ENCODE peak calls at places on chromosomes 13 and 19, in four cellular contexts. H is NCI-H1436, W is breast epithelium, N is fibroblast of pulmonary artery. P is an unnamed sample.

GRCh38 chr19:16598848-16599247 is 26.6 kb upstream of the SLC35E1 start:
- DNase-seq in H (no peak), W (no peak), N (no peak), P (no peak)

GRCh38 chr19:36837525-36837901 is 674 bp downstream of the ZNF790 start:
- DNase-seq in H (no peak), W (no peak), N (no peak), P (no peak)

GRCh38 chr13:31172001-31172400 is 10.3 kb upstream of the HSPH1 start:
- DNase-seq in H (no peak), W (no peak), N (peak), P (no peak)

GRCh38 chr13:107842562-107843180 is 372.7 kb downstream of the LIG4 start:
- DNase-seq in H (no peak), W (no peak), N (no peak), P (no peak)

GRCh38 chr13:51249254-51249653 is 27.1 kb downstream of the FAM124A start:
- DNase-seq in H (no peak), W (no peak), N (no peak), P (no peak)

GRCh38 chr19:18606281-18607221 is at the start of gene CRLF1:
- DNase-seq in H (no peak), W (no peak), N (no peak), P (no peak)

GRCh38 chr13:48233886-48234488 is 981 bp downstream of the ITM2B start:
- DNase-seq in H (no peak), W (no peak), N (peak), P (no peak)

GRCh38 chr19:2537544-2537943 is 61.6 kb downstream of the GADD45B start:
- DNase-seq in H (no peak), W (no peak), N (no peak), P (no peak)

GRCh38 chr13:74647991-74648390 is 513.8 kb upstream of the KLF12 start:
- DNase-seq in H (no peak), W (no peak), N (no peak), P (no peak)

GRCh38 chr13:24184265-24184841 is 23.8 kb downstream of the SPATA13 start:
- DNase-seq in H (no peak), W (no peak), N (no peak), P (no peak)

GRCh38 chr13:48551329-48551728 is 18.4 kb upstream of the RCBTB2 start:
- DNase-seq in H (no peak), W (no peak), N (no peak), P (no peak)

GRCh38 chr19:35090795-35091214 is 24.8 kb upstream of the FXYD3 start:
- DNase-seq in H (no peak), W (no peak), N (no peak), P (no peak)

GRCh38 chr13:40194204-40194806 is 472.1 kb downstream of the FOXO1 start:
- DNase-seq in H (no peak), W (no peak), N (peak), P (no peak)

GRCh38 chr19:35066121-35066520 is 24.6 kb downstream of the HPN start:
- DNase-seq in H (no peak), W (no peak), N (no peak), P (no peak)

GRCh38 chr13:29901714-29902631 is 51.6 kb upstream of the UBL3 start:
- DNase-seq in H (no peak), W (peak), N (peak), P (no peak)

GRCh38 chr13:77388944-77389616 is 62.2 kb upstream of the MYCBP2 start:
- DNase-seq in H (no peak), W (no peak), N (no peak), P (peak)

GRCh38 chr19:756232-756631 is 5.3 kb downstream of the MISP start:
- DNase-seq in H (no peak), W (no peak), N (peak), P (no peak)

GRCh38 chr13:112165712-112166111 is 98.8 kb downstream of the SOX1 start:
- DNase-seq in H (no peak), W (no peak), N (no peak), P (no peak)

GRCh38 chr19:33175886-33176669 is 18.1 kb upstream of the LRP3 start:
- DNase-seq in H (no peak), W (peak), N (peak), P (peak)

GRCh38 chr19:1243768-1244692 is 2.5 kb downstream of the ATP5F1D start:
- DNase-seq in H (peak), W (peak), N (peak), P (peak)

GRCh38 chr13:44050450-44051063 is 170.9 kb downstream of the LACC1 start:
- DNase-seq in H (peak), W (no peak), N (peak), P (no peak)

GRCh38 chr19:4069331-4069959 is 2.7 kb upstream of the ZBTB7A start:
- DNase-seq in H (no peak), W (no peak), N (no peak), P (no peak)

GRCh38 chr19:17824339-17824738 is 3.0 kb upstream of the INSL3 start:
- DNase-seq in H (no peak), W (no peak), N (no peak), P (no peak)

GRCh38 chr13:101919541-101920306 is 467.2 kb downstream of the ITGBL1 start:
- DNase-seq in H (no peak), W (no peak), N (peak), P (no peak)

GRCh38 chr19:52391135-52391534 is 6.5 kb upstream of the ZNF528 start:
- DNase-seq in H (no peak), W (no peak), N (no peak), P (no peak)

GRCh38 chr19:44455100-44455499 is 6.8 kb upstream of the ZNF229 start:
- DNase-seq in H (no peak), W (no peak), N (no peak), P (no peak)

GRCh38 chr13:65497265-65497664 is 1732.9 kb downstream of the PCDH9 start:
- DNase-seq in H (no peak), W (no peak), N (peak), P (no peak)

GRCh38 chr13:98315466-98315865 is 138.4 kb upstream of the RNF113B start:
- DNase-seq in H (no peak), W (no peak), N (peak), P (no peak)

GRCh38 chr19:2949939-2950285 is 5.1 kb upstream of the ZNF77 start:
- DNase-seq in H (no peak), W (no peak), N (peak), P (no peak)

GRCh38 chr19:9329999-9330398 is 6.0 kb downstream of the ZNF559 start:
- DNase-seq in H (no peak), W (no peak), N (no peak), P (no peak)

GRCh38 chr13:79631260-79631659 is 150.3 kb downstream of the NDFIP2 start:
- DNase-seq in H (no peak), W (peak), N (peak), P (no peak)

GRCh38 chr19:2180881-2181617 is 17.3 kb downstream of the DOT1L start:
- DNase-seq in H (no peak), W (no peak), N (no peak), P (peak)

GRCh38 chr13:52969373-52969772 is 59.2 kb upstream of the OLFM4 start:
- DNase-seq in H (no peak), W (no peak), N (no peak), P (no peak)

GRCh38 chr19:10544242-10544752 is 593 bp downstream of the ATG4D start:
- DNase-seq in H (no peak), W (no peak), N (no peak), P (no peak)

GRCh38 chr19:36605839-36606478 is 846 bp downstream of the ZNF382 start:
- DNase-seq in H (no peak), W (no peak), N (peak), P (no peak)

GRCh38 chr13:63438951-63439350 is 2023.3 kb upstream of the PCDH20 start:
- DNase-seq in H (no peak), W (no peak), N (no peak), P (no peak)

GRCh38 chr13:46639033-46639981 is 86.3 kb downstream of the LRCH1 start:
- DNase-seq in H (no peak), W (no peak), N (no peak), P (no peak)

GRCh38 chr19:46787331-46788100 is 878 bp downstream of the SLC1A5 start:
- DNase-seq in H (no peak), W (peak), N (peak), P (no peak)

GRCh38 chr13:95479706-95480105 is 72.8 kb upstream of the CLDN10 start:
- DNase-seq in H (no peak), W (no peak), N (no peak), P (no peak)

GRCh38 chr13:53250272-53250875 is 221.8 kb downstream of the OLFM4 start:
- DNase-seq in H (peak), W (no peak), N (peak), P (no peak)